ENCODE peak calls at places on chromosomes 3 and 15, in nine cellular contexts. V, Q, G, N, E, M, B, U and O are unnamed samples.

GRCh38 chr3:33075996-33076395 is 20.9 kb downstream of the GLB1 start:
- DNase-seq in G (no peak), B (no peak), E (no peak), V (no peak), U (no peak), Q (no peak), N (no peak), M (peak), O (no peak)

GRCh38 chr15:100278596-100279380 is 63.0 kb downstream of the ADAMTS17 start:
- DNase-seq in V (no peak), U (no peak), G (no peak), N (no peak), Q (no peak), B (no peak), M (no peak), E (no peak), O (no peak)

GRCh38 chr3:48856469-48856868 is 8.8 kb upstream of the PRKAR2A start:
- DNase-seq in B (no peak), G (no peak), Q (no peak), V (no peak), N (no peak), E (no peak), M (no peak), U (no peak), O (no peak)

GRCh38 chr3:126288314-126288713 is 68.9 kb downstream of the KLF15 start:
- DNase-seq in G (no peak), N (no peak), V (no peak), Q (no peak), M (no peak), U (no peak), B (no peak), E (no peak), O (peak)

GRCh38 chr3:176964656-176965055 is 232.6 kb downstream of the TBL1XR1 start:
- DNase-seq in V (no peak), M (peak), G (no peak), U (no peak), B (no peak), N (no peak), Q (no peak), E (no peak), O (no peak)

GRCh38 chr15:47718474-47719440 is 1.5 kb downstream of the SEMA6D start:
- DNase-seq in G (no peak), E (peak), N (no peak), Q (peak), M (peak), U (no peak), B (no peak), V (no peak), O (peak)

GRCh38 chr15:87704276-87704675 is 552.3 kb downstream of the NTRK3 start:
- DNase-seq in E (no peak), M (no peak), V (no peak), U (no peak), N (no peak), Q (no peak), B (no peak), G (no peak), O (no peak)

GRCh38 chr15:75891895-75892294 is 11.8 kb upstream of the FBXO22 start:
- DNase-seq in M (peak), G (no peak), B (peak), U (no peak), V (peak), E (peak), N (no peak), Q (peak), O (no peak)

GRCh38 chr3:25689226-25689625 is 24.5 kb upstream of the TOP2B start:
- DNase-seq in B (no peak), Q (no peak), M (no peak), U (no peak), N (no peak), E (peak), V (no peak), G (no peak), O (no peak)

GRCh38 chr3:138670409-138670808 is 61.8 kb downstream of the FAIM start:
- DNase-seq in Q (no peak), B (no peak), V (no peak), E (no peak), M (no peak), N (no peak), U (no peak), G (no peak), O (no peak)

GRCh38 chr3:28544236-28544635 is 195.6 kb upstream of the AZI2 start:
- DNase-seq in M (no peak), Q (no peak), B (no peak), N (no peak), U (no peak), G (no peak), V (no peak), E (no peak), O (no peak)

GRCh38 chr3:73393005-73393404 is 231.7 kb downstream of the PDZRN3 start:
- DNase-seq in G (no peak), N (no peak), U (no peak), B (no peak), V (no peak), E (no peak), M (no peak), Q (no peak), O (no peak)

GRCh38 chr3:36928220-36928619 is 16.6 kb downstream of the TRANK1 start:
- DNase-seq in G (no peak), Q (no peak), N (no peak), M (no peak), B (no peak), E (no peak), V (no peak), U (no peak), O (no peak)

GRCh38 chr3:97917813-97918536 is 54.3 kb downstream of the RIOX2 start:
- DNase-seq in G (no peak), U (no peak), M (peak), N (no peak), Q (no peak), B (peak), V (no peak), E (no peak), O (no peak)

GRCh38 chr15:55884223-55884622 is 109.2 kb downstream of the NEDD4 start:
- DNase-seq in B (no peak), M (peak), G (no peak), N (no peak), Q (no peak), E (no peak), V (no peak), U (no peak), O (no peak)

GRCh38 chr15:56371495-56372147 is 6.4 kb downstream of the TEX9 start:
- DNase-seq in N (no peak), Q (no peak), G (no peak), E (peak), V (no peak), U (no peak), B (no peak), M (no peak), O (no peak)

GRCh38 chr3:171687064-171687463 is 123.2 kb downstream of the PLD1 start:
- DNase-seq in B (no peak), Q (no peak), V (no peak), N (no peak), M (no peak), G (no peak), E (no peak), U (no peak), O (no peak)

GRCh38 chr3:54083901-54084300 is 38.5 kb upstream of the CACNA2D3 start:
- DNase-seq in U (no peak), Q (no peak), N (no peak), E (no peak), G (no peak), M (no peak), B (no peak), V (no peak), O (no peak)

GRCh38 chr15:98754283-98755022 is 106.1 kb downstream of the IGF1R start:
- DNase-seq in N (no peak), G (no peak), U (no peak), B (no peak), V (no peak), Q (no peak), M (peak), E (no peak), O (no peak)
- H3K4me3 ChIP-seq in N (no peak), G (no peak), U (no peak), B (peak), V (peak), Q (peak), M (peak), E (peak), O (no peak)

DNA sequence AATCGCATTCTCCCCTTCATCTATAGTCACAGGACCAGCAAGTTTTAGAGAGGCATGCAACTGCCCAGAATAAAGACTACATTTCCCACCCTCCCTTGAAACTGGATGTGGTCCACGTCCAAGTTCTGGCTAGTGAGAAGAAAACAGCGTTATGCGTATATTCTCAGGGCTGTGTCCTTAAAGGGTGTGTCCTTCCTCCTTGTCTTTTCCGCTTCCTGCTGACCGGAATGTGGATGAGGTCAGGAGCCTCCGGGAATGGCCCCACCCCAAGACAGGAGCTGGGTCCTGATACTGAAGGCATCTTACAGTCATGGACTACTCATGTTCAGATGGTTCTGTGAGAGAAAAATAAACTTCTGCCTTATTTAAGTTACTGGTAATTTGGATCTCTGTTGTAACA is 20.2 kb downstream of the CHST2 start:
- DNase-seq in Q (peak), G (no peak), M (peak), N (no peak), V (no peak), U (no peak), E (peak), B (peak), O (no peak)
- H3K4me3 ChIP-seq in Q (no peak), G (no peak), M (no peak), N (no peak), V (no peak), U (no peak), E (no peak), B (no peak), O (no peak)

GRCh38 chr3:112001516-112001915 is 2.8 kb downstream of the TAGLN3 start:
- DNase-seq in B (no peak), N (no peak), V (no peak), G (no peak), U (no peak), Q (no peak), E (no peak), M (no peak), O (no peak)

GRCh38 chr3:111999924-112000835 is 1.5 kb downstream of the TAGLN3 start:
- DNase-seq in E (no peak), N (no peak), Q (no peak), M (peak), V (no peak), B (no peak), U (no peak), G (no peak), O (no peak)

GRCh38 chr3:112002458-112002971 is 3.8 kb downstream of the TAGLN3 start:
- DNase-seq in Q (no peak), M (peak), E (peak), U (no peak), V (no peak), N (no peak), B (peak), G (no peak), O (no peak)

GRCh38 chr3:112000971-112001370 is 2.2 kb downstream of the TAGLN3 start:
- DNase-seq in N (no peak), B (no peak), M (no peak), U (no peak), Q (no peak), V (no peak), G (no peak), E (no peak), O (no peak)

GRCh38 chr3:111998661-111999641 is at the start of gene TAGLN3:
- DNase-seq in E (peak), M (peak), N (no peak), V (no peak), B (no peak), G (peak), U (no peak), Q (no peak), O (no peak)
- H3K4me3 ChIP-seq in E (peak), M (peak), N (peak), V (peak), B (peak), G (no peak), U (peak), Q (peak), O (peak)

DNA sequence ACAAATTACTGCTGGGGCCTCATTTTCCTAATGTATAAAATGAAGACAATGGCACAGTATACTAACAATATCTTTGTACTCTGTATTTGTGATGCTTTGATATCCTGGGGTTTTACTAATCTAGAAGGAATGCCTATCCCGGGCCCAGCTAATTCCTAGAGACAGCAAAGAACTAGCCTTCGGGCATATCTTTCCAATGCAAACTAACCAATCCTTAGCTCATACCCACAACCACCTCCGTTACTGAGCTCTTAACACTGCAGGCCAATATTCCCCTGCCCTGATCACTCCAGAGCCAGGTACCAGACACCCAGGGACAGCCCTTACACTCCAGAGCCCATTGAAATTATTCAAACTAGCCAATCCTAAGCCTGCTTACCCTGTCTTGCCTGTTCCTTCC is 309.0 kb downstream of the ULK4 start:
- DNase-seq in B (no peak), M (peak), E (peak), U (no peak), G (no peak), Q (peak), N (no peak), V (no peak), O (no peak)
- H3K4me3 ChIP-seq in B (no peak), M (no peak), E (no peak), U (no peak), G (no peak), Q (no peak), N (no peak), V (no peak), O (no peak)

DNA sequence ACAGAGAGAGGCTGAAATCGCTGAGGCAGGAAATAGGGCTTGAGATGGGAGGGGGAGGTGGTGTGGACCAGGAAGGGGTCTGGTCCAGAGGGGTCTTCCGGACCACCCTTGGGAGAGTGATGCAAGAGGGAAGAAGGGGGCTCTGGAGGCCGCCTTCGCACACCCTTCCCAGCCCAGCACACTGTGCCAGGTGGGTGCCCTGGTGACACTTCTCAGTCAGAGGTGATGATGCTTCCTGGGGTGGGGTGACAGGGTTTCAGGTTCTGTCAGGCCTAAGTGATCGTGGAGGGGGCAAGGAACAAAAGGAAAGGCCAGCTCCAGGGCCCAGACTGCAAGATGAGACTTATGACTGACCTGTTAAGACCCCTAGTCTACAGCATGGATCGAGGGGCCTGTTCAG is 12.7 kb downstream of the SEMA3G start:
- DNase-seq in N (no peak), B (no peak), U (no peak), E (no peak), Q (no peak), G (no peak), M (no peak), V (no peak), O (no peak)
- H3K4me3 ChIP-seq in N (no peak), B (no peak), U (no peak), E (no peak), Q (no peak), G (no peak), M (no peak), V (no peak), O (no peak)

DNA sequence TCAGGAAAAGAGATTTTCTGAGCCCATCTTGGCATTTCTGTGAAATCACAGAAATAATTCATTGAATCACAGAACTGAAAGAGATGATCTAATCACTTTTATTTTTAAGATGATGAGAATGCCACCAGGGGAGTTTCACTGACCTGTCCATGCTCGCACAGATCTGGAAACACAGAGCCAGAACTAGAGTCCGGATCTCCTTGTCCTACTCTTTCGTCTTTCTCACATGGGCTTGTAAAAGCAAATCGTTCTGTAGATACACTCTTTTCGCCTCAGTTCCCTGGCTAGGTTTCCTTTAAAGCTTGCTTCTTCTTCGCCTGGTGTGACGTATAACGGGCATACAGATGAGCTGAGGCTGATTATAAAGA is 122.5 kb upstream of the SPRED1 start:
- DNase-seq in E (no peak), V (no peak), G (no peak), U (no peak), N (no peak), M (no peak), Q (no peak), B (no peak), O (no peak)
- H3K4me3 ChIP-seq in E (peak), V (peak), G (no peak), U (no peak), N (no peak), M (peak), Q (peak), B (peak), O (peak)

GRCh38 chr15:90839187-90840071 is 29.0 kb upstream of the FURIN start:
- DNase-seq in N (no peak), G (no peak), U (no peak), B (no peak), E (no peak), Q (no peak), V (no peak), M (peak), O (no peak)
- H3K4me3 ChIP-seq in N (peak), G (no peak), U (no peak), B (no peak), E (no peak), Q (no peak), V (no peak), M (no peak), O (no peak)